ENCODE peak calls at places on chromosomes 12 and 14, in six cellular contexts. Y is fibroblast of lung, V is sigmoid colon, Z is HAP-1, G is adipocyte, Q is psoas muscle. N is an unnamed sample. For H3K4me1, the result is how much of the 10 kb centered on the place peaks cover.

GRCh38 chr12:100716949-100717732 is 77.4 kb upstream of the ANO4 start:
- DNase-seq in V (no peak), Z (peak), G (peak), Q (no peak), Y (peak), N (no peak)

GRCh38 chr12:68823711-68824110 is 15.7 kb downstream of the MDM2 start:
- DNase-seq in Q (no peak), G (no peak), Z (no peak), V (no peak), Y (no peak), N (no peak)

GRCh38 chr14:43872752-43873655 is 634.1 kb downstream of the FSCB start:
- DNase-seq in G (no peak), Z (no peak), V (no peak), Q (no peak), Y (no peak), N (no peak)

GRCh38 chr14:52080817-52081755 is 12.2 kb upstream of the NID2 start:
- DNase-seq in Y (peak), V (no peak), G (peak), Q (no peak), Z (no peak), N (no peak)

GRCh38 chr12:26971963-26972362 is 33.7 kb downstream of the FGFR1OP2 start:
- DNase-seq in Q (no peak), Y (no peak), V (no peak), G (no peak), Z (no peak), N (no peak)

GRCh38 chr14:73744874-73745529 is 30.8 kb upstream of the PNMA1 start:
- DNase-seq in Y (no peak), V (peak), Z (no peak), Q (no peak), G (no peak), N (peak)

GRCh38 chr12:111580737-111581136 is 18.4 kb downstream of the ATXN2 start:
- DNase-seq in Z (no peak), V (no peak), Q (no peak), G (no peak), Y (no peak), N (no peak)

GRCh38 chr14:61385002-61385685 is 63.8 kb downstream of the PRKCH start:
- DNase-seq in V (no peak), G (no peak), Z (no peak), Q (no peak), Y (no peak), N (no peak)

GRCh38 chr14:94581127-94581999 is at the start of gene SERPINA5:
- DNase-seq in Y (no peak), V (no peak), Z (peak), G (peak), Q (peak), N (no peak)

GRCh38 chr14:37124617-37125016 is 47.8 kb downstream of the SLC25A21 start:
- DNase-seq in Q (no peak), Z (no peak), Y (no peak), V (no peak), G (no peak), N (no peak)

GRCh38 chr12:46915861-46916260 is 90.1 kb upstream of the SLC38A4 start:
- DNase-seq in V (no peak), Y (peak), G (no peak), Z (no peak), Q (no peak), N (no peak)

GRCh38 chr12:99619389-99620158 is 28.0 kb upstream of the GARIN6 start:
- DNase-seq in Z (peak), Y (peak), V (no peak), Q (no peak), G (peak), N (no peak)

GRCh38 chr12:83665755-83666154 is 979.0 kb downstream of the TMTC2 start:
- DNase-seq in Q (no peak), Z (no peak), Y (no peak), G (no peak), V (no peak), N (no peak)

GRCh38 chr14:51479584-51480305 is 172.0 kb upstream of the FRMD6 start:
- DNase-seq in Y (peak), V (peak), G (peak), Z (no peak), Q (peak), N (no peak)

GRCh38 chr14:79544671-79545070 is 666.6 kb downstream of the DIO2 start:
- DNase-seq in Y (peak), Q (no peak), Z (no peak), V (no peak), G (no peak), N (no peak)

GRCh38 chr14:78197088-78197487 is 26.9 kb downstream of the NRXN3 start:
- DNase-seq in Z (no peak), Y (no peak), Q (no peak), V (no peak), G (no peak), N (no peak)

GRCh38 chr12:16324300-16324699 is 23.1 kb upstream of the MGST1 start:
- DNase-seq in Q (no peak), Y (no peak), G (no peak), Z (no peak), V (no peak), N (no peak)

GRCh38 chr12:112740387-112740934 is 51.1 kb upstream of the RPH3A start:
- DNase-seq in Q (no peak), V (no peak), Z (no peak), Y (no peak), G (no peak), N (no peak)

GRCh38 chr14:50335989-50336391 is 23.9 kb downstream of the DMAC2L start:
- DNase-seq in Q (peak), V (no peak), G (peak), Y (peak), Z (no peak), N (no peak)

GRCh38 chr12:12704593-12705230 is 8.7 kb upstream of the GPR19 start:
- DNase-seq in Z (peak), G (peak), Q (no peak), V (peak), Y (peak), N (peak)

GRCh38 chr12:10365716-10366433 is 24.0 kb downstream of the KLRK1 start:
- DNase-seq in Y (peak), G (no peak), Z (peak), Q (no peak), V (no peak), N (no peak)

GRCh38 chr14:101229666-101230065 is 326.1 kb upstream of the RTL1 start:
- DNase-seq in Q (no peak), Y (no peak), Z (no peak), G (no peak), V (no peak), N (no peak)

GRCh38 chr12:92973614-92974013 is 44.5 kb upstream of the EEA1 start:
- DNase-seq in Y (peak), G (peak), Q (no peak), Z (no peak), V (no peak), N (no peak)

GRCh38 chr12:102297412-102297811 is 99.8 kb upstream of the PMCH start:
- DNase-seq in V (no peak), Q (no peak), G (no peak), Y (no peak), Z (no peak), N (no peak)

GRCh38 chr14:92610849-92611271 is 97.3 kb downstream of the RIN3 start:
- DNase-seq in G (no peak), Z (no peak), V (peak), Q (no peak), Y (no peak), N (no peak)

GRCh38 chr14:88198441-88198840 is 124.6 kb downstream of the KCNK10 start:
- DNase-seq in V (no peak), Q (no peak), G (no peak), Z (no peak), Y (no peak), N (no peak)

GRCh38 chr14:101020971-101021370 is 117.4 kb upstream of the RTL1 start:
- DNase-seq in G (no peak), Z (no peak), V (peak), Y (no peak), Q (no peak), N (no peak)

GRCh38 chr14:75783602-75784313 is 122.7 kb downstream of the TTLL5 start:
- DNase-seq in Z (no peak), Q (no peak), G (no peak), V (no peak), Y (no peak), N (no peak)

GRCh38 chr12:78697817-78698415 is 166.7 kb upstream of the SYT1 start:
- DNase-seq in G (no peak), Q (no peak), V (no peak), Y (no peak), Z (no peak), N (no peak)

GRCh38 chr12:113917393-113917792 is 48.7 kb downstream of the RBM19 start:
- DNase-seq in V (no peak), Z (no peak), Q (no peak), Y (no peak), G (no peak), N (no peak)

GRCh38 chr14:24978862-24979724 is 70.9 kb downstream of the STXBP6 start:
- DNase-seq in Z (no peak), G (no peak), V (no peak), Y (no peak), Q (no peak), N (no peak)

GRCh38 chr12:124420041-124420765 is 125.3 kb downstream of the RFLNA start:
- DNase-seq in Z (no peak), Y (no peak), Q (no peak), V (no peak), G (no peak), N (no peak)
- H3K4me1 ChIP-seq in Z (under half), Y (under half), Q (under half), V (half or more), G (under half), N (under half)

DNA sequence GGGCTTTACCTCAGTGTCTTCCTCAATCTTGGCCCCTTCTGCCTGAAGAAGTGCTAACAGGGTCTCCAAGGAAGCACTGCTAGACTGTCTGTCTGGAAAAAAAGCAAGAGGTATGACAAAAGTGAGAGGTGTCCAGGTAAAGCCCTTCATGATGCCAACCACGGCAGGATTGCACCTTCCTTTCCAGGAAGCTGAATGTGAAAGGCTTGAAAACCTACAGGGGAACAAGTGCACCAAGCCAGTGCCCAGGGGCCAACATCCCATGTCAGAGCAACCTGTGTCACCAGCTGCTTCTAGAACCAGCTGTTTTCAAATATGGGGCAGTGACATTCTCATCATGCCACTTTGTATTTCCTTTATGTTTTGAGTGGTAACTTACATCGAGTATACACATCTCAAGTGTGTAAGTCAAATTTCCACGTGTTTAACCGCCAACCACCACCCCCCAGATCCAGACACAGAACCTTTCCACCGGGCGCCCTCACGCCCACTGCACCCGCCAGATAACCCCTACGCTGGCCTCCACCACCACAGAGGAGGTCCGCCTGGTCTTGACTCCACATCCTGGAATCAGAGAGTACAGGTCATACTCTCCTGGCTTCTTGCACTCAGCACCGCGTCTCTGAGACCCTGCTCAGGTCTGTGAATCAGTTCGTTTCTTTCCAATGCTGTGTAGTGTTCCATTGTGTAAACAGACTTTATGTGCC is 27.3 kb downstream of the VPS37B start:
- DNase-seq in G (no peak), Q (no peak), V (peak), Z (no peak), Y (no peak), N (no peak)
- H3K4me1 ChIP-seq in G (under half), Q (half or more), V (under half), Z (under half), Y (under half), N (under half)

GRCh38 chr14:60253649-60254048 is 4.6 kb downstream of the PPM1A start:
- DNase-seq in Q (no peak), V (no peak), Z (no peak), Y (no peak), G (no peak), N (no peak)

GRCh38 chr14:60252630-60253029 is 3.6 kb downstream of the PPM1A start:
- DNase-seq in G (no peak), V (no peak), Y (no peak), Q (no peak), Z (no peak), N (no peak)

GRCh38 chr14:60251877-60252276 is 2.9 kb downstream of the PPM1A start:
- DNase-seq in Q (no peak), G (no peak), Y (no peak), V (no peak), Z (no peak), N (no peak)

GRCh38 chr14:60254176-60254575 is 5.2 kb downstream of the PPM1A start:
- DNase-seq in Q (no peak), Z (peak), Y (no peak), V (no peak), G (no peak), N (no peak)

DNA sequence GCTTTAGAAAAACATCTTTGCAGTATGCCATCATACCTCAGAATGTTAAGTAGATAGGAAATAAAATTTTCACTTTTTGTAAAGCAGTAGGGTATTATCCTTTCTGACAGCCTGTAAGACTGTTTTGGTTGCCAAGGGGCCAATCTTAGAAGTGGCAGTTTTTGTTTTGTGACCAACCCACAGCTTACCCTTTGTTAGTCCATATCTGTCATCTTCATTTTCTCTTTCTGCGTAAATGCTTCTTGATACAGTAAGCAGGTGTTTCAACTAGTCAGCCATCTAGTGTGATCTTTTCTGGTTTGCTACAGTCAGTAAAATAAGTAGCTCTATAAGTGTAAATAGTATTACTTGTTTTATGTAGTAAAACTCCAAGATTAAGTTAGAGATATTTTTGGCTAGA is 8.8 kb downstream of the PPM1A start:
- DNase-seq in G (no peak), Q (no peak), Z (no peak), Y (no peak), V (no peak), N (no peak)
- H3K4me1 ChIP-seq in G (under half), Q (half or more), Z (under half), Y (under half), V (under half), N (under half)

DNA sequence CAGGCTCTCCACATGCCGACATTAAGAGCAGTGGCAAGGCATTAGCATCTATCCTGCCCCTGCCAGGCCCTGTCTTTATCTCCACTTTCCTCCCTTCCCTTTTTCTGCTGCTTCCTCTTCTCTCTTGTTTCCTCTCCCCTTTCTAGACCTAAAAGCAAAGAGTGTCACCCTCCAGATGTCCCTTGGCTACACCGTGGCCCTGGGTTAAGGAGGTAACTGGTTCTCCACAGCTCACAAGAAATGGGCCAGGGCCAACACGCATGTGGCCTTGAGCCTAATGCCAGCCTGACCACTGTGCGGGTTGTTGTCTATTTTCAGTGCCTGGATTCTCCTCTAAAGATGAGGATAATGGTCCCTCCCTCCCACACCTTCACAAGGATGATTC is 41.7 kb upstream of the DDX11 start:
- DNase-seq in Z (no peak), Y (no peak), V (no peak), G (no peak), Q (no peak), N (no peak)
- H3K4me1 ChIP-seq in Z (under half), Y (under half), V (under half), G (under half), Q (under half), N (under half)

DNA sequence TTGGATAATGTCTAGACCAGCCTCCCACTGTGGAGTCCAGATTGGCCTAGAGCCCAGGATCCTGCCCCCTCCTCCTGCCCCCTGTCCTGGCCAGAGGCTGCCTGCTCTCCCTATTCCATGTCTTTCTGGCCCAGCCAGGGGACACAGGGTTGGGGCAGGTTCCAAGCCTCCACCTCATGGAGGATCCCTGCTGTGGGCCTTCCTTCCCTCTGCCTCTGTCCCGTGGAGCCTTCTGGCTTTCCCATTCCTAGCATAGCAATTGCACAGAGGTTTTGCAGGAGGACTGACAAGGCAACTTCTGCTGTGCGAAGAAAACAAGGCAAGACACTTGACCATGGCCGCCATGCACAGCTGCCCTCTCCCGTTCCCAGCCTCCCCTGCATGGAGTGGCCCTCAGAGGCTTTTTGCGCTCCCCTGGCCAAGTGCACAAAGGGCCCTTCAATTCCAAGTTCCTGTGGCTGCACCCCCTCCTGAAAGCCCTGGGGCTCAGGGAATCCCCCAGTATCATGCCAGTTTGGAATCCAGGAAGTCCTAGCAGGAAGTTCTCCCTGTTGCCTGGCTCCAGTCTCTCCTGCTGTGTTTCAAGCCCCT is 42.1 kb downstream of the KRT80 start:
- DNase-seq in Z (no peak), Y (no peak), V (peak), G (no peak), Q (no peak), N (no peak)
- H3K4me1 ChIP-seq in Z (under half), Y (under half), V (under half), G (half or more), Q (under half), N (half or more)

N was measured in left lung.